ENCODE peak calls at places on chromosomes 4 and X, in ten cellular contexts. X is cardiac muscle cell; L is activated CD8-positive, alpha-beta memory T cell treated with anti-CD3 and anti-CD28 coated beads, Interleukin-2, amount 50 U/mL, for 48 hours; K is WTC11; E is fibroblast of mammary gland; S is NCI-H1048; N is SW480; W is pons; R is stimulated activated CD4-positive, alpha-beta T cell treated with anti-CD3 and anti-CD28 coated beads, Interleukin-2, amount 100 ng/mL, for 48 hours; F is HT1080. V is an unnamed sample.
A peak's percentile ranks its signal among the peaks of the same experiment; 100 is the strongest.

GRCh38 chrX:107716045-107716684 is 59.4 kb downstream of the TSC22D3 start:
- DNase-seq in L (no peak), S (no peak), X (peak; percentile 32), R (no peak), N (peak; percentile 17), K (peak; percentile 56), W (no peak), E (no peak), F (peak; percentile 11), V (peak; percentile 38)

GRCh38 chr4:54400802-54401201 is 171.7 kb downstream of the PDGFRA start:
- DNase-seq in F (peak; percentile 88), R (no peak), L (no peak), W (peak; percentile 74), S (no peak), E (peak; percentile 79), K (no peak), X (peak; percentile 83), N (no peak), V (peak; percentile 72)

GRCh38 chr4:101724093-101724492 is 66.4 kb upstream of the BANK1 start:
- DNase-seq in R (no peak), W (no peak), L (no peak), F (no peak), N (no peak), E (no peak), X (no peak), K (no peak), S (no peak), V (no peak)

GRCh38 chr4:82423245-82424054 is 6.8 kb downstream of the HNRNPDL start:
- DNase-seq in N (no peak), K (no peak), L (no peak), F (peak; percentile 64), W (no peak), S (no peak), X (no peak), R (no peak), E (peak; percentile 61), V (peak; percentile 87)

GRCh38 chr4:94766856-94767255 is 9.1 kb downstream of the BMPR1B start:
- DNase-seq in N (peak; percentile 5), E (peak; percentile 82), R (no peak), F (peak; percentile 78), S (no peak), X (no peak), L (no peak), W (no peak), K (no peak), V (no peak)

GRCh38 chrX:118823263-118824172 is at the start of gene ZCCHC12:
- DNase-seq in W (peak; percentile 37), L (peak; percentile 57), N (peak; percentile 58), X (peak; percentile 64), S (no peak), F (peak; percentile 10), K (peak; percentile 81), E (peak; percentile 36), R (peak; percentile 3), V (peak; percentile 58)

GRCh38 chr4:99405433-99406115 is 29.6 kb downstream of the ADH7 start:
- DNase-seq in N (peak; percentile 49), F (peak; percentile 62), L (peak; percentile 70), S (peak; percentile 3), X (peak; percentile 92), K (peak; percentile 78), E (peak; percentile 88), R (peak; percentile 69), W (peak; percentile 80), V (peak; percentile 75)

GRCh38 chr4:15003441-15003890 is 1.2 kb downstream of the CPEB2 start:
- DNase-seq in S (no peak), X (peak; percentile 53), W (no peak), L (no peak), E (no peak), F (no peak), K (peak; percentile 44), R (peak; percentile 36), N (peak; percentile 28), V (peak; percentile 43)

GRCh38 chr4:122577808-122578781 is 42.8 kb downstream of the IL21 start:
- DNase-seq in F (peak; percentile 37), S (peak; percentile 10), K (peak; percentile 63), E (peak; percentile 48), W (peak; percentile 72), N (peak; percentile 42), L (peak; percentile 57), R (peak; percentile 72), X (peak; percentile 56), V (peak; percentile 62)

GRCh38 chr4:138952405-138952804 is 63.2 kb upstream of the NOCT start:
- DNase-seq in K (no peak), X (no peak), N (no peak), S (no peak), L (no peak), E (peak; percentile 19), R (peak; percentile 1), F (peak; percentile 34), W (no peak), V (peak; percentile 33)

GRCh38 chr4:1599491-1600210 is 84.5 kb downstream of the FAM53A start:
- DNase-seq in S (no peak), N (no peak), W (no peak), X (no peak), R (no peak), L (no peak), K (no peak), F (no peak), E (no peak), V (no peak)